ENCODE peak calls at places on chromosomes 5 and 9, in six cellular contexts. One of them, this sample, is unnamed.

GRCh38 chr9:114693248-114693895 is 11.4 kb upstream of the TEX48 start:
- DNase-seq in sigmoid colon: no peak
- DNase-seq in ovary: no peak
- DNase-seq in SK-N-SH: no peak
- DNase-seq in A549: no peak
- DNase-seq in GM12878: no peak
- DNase-seq in this sample: no peak

GRCh38 chr5:41636605-41637004 is 126.2 kb upstream of the PLCXD3 start:
- DNase-seq in sigmoid colon: no peak
- DNase-seq in GM12878: no peak
- DNase-seq in ovary: no peak
- DNase-seq in SK-N-SH: peak
- DNase-seq in A549: peak
- DNase-seq in this sample: no peak

GRCh38 chr5:59275537-59276276 is 617.8 kb downstream of the PDE4D start:
- DNase-seq in GM12878: no peak
- DNase-seq in ovary: no peak
- DNase-seq in SK-N-SH: no peak
- DNase-seq in sigmoid colon: peak
- DNase-seq in A549: no peak
- DNase-seq in this sample: no peak

GRCh38 chr9:134561427-134562145 is 80.0 kb upstream of the COL5A1 start:
- DNase-seq in ovary: no peak
- DNase-seq in A549: no peak
- DNase-seq in GM12878: no peak
- DNase-seq in SK-N-SH: no peak
- DNase-seq in sigmoid colon: peak
- DNase-seq in this sample: peak

GRCh38 chr5:143177263-143177994 is 226.1 kb downstream of the NR3C1 start:
- DNase-seq in GM12878: no peak
- DNase-seq in A549: peak
- DNase-seq in sigmoid colon: no peak
- DNase-seq in ovary: no peak
- DNase-seq in SK-N-SH: no peak
- DNase-seq in this sample: no peak

GRCh38 chr5:39447059-39447458 is 22.3 kb upstream of the DAB2 start:
- DNase-seq in sigmoid colon: no peak
- DNase-seq in A549: no peak
- DNase-seq in SK-N-SH: no peak
- DNase-seq in GM12878: no peak
- DNase-seq in ovary: no peak
- DNase-seq in this sample: no peak

GRCh38 chr9:93031629-93032431 is 26.7 kb upstream of the SUSD3 start:
- DNase-seq in sigmoid colon: no peak
- DNase-seq in GM12878: no peak
- DNase-seq in A549: no peak
- DNase-seq in ovary: no peak
- DNase-seq in SK-N-SH: no peak
- DNase-seq in this sample: no peak

GRCh38 chr9:9004844-9005243 is 1205.3 kb upstream of the DMAC1 start:
- DNase-seq in SK-N-SH: no peak
- DNase-seq in ovary: no peak
- DNase-seq in sigmoid colon: no peak
- DNase-seq in GM12878: no peak
- DNase-seq in A549: no peak
- DNase-seq in this sample: no peak

GRCh38 chr5:94433393-94434149 is 184.8 kb downstream of the KIAA0825 start:
- DNase-seq in A549: no peak
- DNase-seq in GM12878: no peak
- DNase-seq in ovary: no peak
- DNase-seq in sigmoid colon: peak
- DNase-seq in SK-N-SH: no peak
- DNase-seq in this sample: no peak

GRCh38 chr5:2008851-2009629 is 126.3 kb upstream of the IRX4 start:
- DNase-seq in SK-N-SH: no peak
- DNase-seq in sigmoid colon: no peak
- DNase-seq in A549: no peak
- DNase-seq in ovary: no peak
- DNase-seq in GM12878: no peak
- DNase-seq in this sample: peak

GRCh38 chr5:76403963-76404693 is 1.0 kb downstream of the IQGAP2 start:
- DNase-seq in ovary: no peak
- DNase-seq in sigmoid colon: peak
- DNase-seq in A549: peak
- DNase-seq in GM12878: peak
- DNase-seq in SK-N-SH: no peak
- DNase-seq in this sample: no peak

GRCh38 chr9:109012009-109012875 is 1.1 kb downstream of the CTNNAL1 start:
- DNase-seq in GM12878: no peak
- DNase-seq in SK-N-SH: peak
- DNase-seq in A549: peak
- DNase-seq in ovary: peak
- DNase-seq in sigmoid colon: peak
- DNase-seq in this sample: no peak

GRCh38 chr9:100088202-100088601 is 10.6 kb downstream of the ERP44 start:
- DNase-seq in sigmoid colon: no peak
- DNase-seq in A549: no peak
- DNase-seq in ovary: no peak
- DNase-seq in SK-N-SH: no peak
- DNase-seq in GM12878: no peak
- DNase-seq in this sample: no peak

GRCh38 chr9:15142903-15143534 is 164.0 kb downstream of the TTC39B start:
- DNase-seq in GM12878: no peak
- DNase-seq in SK-N-SH: peak
- DNase-seq in sigmoid colon: no peak
- DNase-seq in A549: peak
- DNase-seq in ovary: no peak
- DNase-seq in this sample: no peak

GRCh38 chr5:177429248-177430045 is 3.0 kb downstream of the GRK6 start:
- DNase-seq in SK-N-SH: no peak
- DNase-seq in sigmoid colon: peak
- DNase-seq in ovary: no peak
- DNase-seq in A549: no peak
- DNase-seq in GM12878: peak
- DNase-seq in this sample: no peak

GRCh38 chr5:101678494-101679193 is 617.4 kb downstream of the SLCO4C1 start:
- DNase-seq in GM12878: peak
- DNase-seq in sigmoid colon: peak
- DNase-seq in ovary: no peak
- DNase-seq in SK-N-SH: peak
- DNase-seq in A549: peak
- DNase-seq in this sample: no peak

GRCh38 chr9:33446507-33447403 is 638 bp downstream of the AQP3 start:
- DNase-seq in A549: peak
- DNase-seq in ovary: peak
- DNase-seq in sigmoid colon: no peak
- DNase-seq in SK-N-SH: peak
- DNase-seq in GM12878: peak
- DNase-seq in this sample: no peak

GRCh38 chr5:61599370-61600140 is 267.5 kb downstream of the ZSWIM6 start:
- DNase-seq in SK-N-SH: no peak
- DNase-seq in A549: peak
- DNase-seq in GM12878: no peak
- DNase-seq in ovary: no peak
- DNase-seq in sigmoid colon: no peak
- DNase-seq in this sample: no peak

GRCh38 chr9:136081113-136081825 is 13.8 kb downstream of the NACC2 start:
- DNase-seq in SK-N-SH: peak
- DNase-seq in A549: no peak
- DNase-seq in sigmoid colon: peak
- DNase-seq in GM12878: no peak
- DNase-seq in ovary: peak
- DNase-seq in this sample: no peak

GRCh38 chr9:115127191-115127817 is 9.3 kb upstream of the TNC start:
- DNase-seq in A549: no peak
- DNase-seq in GM12878: no peak
- DNase-seq in ovary: no peak
- DNase-seq in SK-N-SH: no peak
- DNase-seq in sigmoid colon: no peak
- DNase-seq in this sample: no peak

GRCh38 chr9:72687331-72687730 is 165.9 kb downstream of the TMC1 start:
- DNase-seq in A549: no peak
- DNase-seq in sigmoid colon: no peak
- DNase-seq in ovary: no peak
- DNase-seq in GM12878: no peak
- DNase-seq in SK-N-SH: no peak
- DNase-seq in this sample: no peak

GRCh38 chr5:75053286-75054109 is 1.1 kb upstream of the GCNT4 start:
- DNase-seq in SK-N-SH: peak
- DNase-seq in GM12878: no peak
- DNase-seq in sigmoid colon: peak
- DNase-seq in A549: peak
- DNase-seq in ovary: peak
- DNase-seq in this sample: no peak

GRCh38 chr9:91837982-91838731 is 111.9 kb downstream of the ROR2 start:
- DNase-seq in ovary: peak
- DNase-seq in sigmoid colon: peak
- DNase-seq in GM12878: no peak
- DNase-seq in A549: peak
- DNase-seq in SK-N-SH: no peak
- DNase-seq in this sample: no peak

GRCh38 chr9:14485366-14485765 is 171.4 kb upstream of the NFIB start:
- DNase-seq in A549: no peak
- DNase-seq in SK-N-SH: no peak
- DNase-seq in ovary: no peak
- DNase-seq in GM12878: no peak
- DNase-seq in sigmoid colon: no peak
- DNase-seq in this sample: no peak

GRCh38 chr9:87620727-87621322 is 105.1 kb upstream of the CTSL start:
- DNase-seq in ovary: no peak
- DNase-seq in GM12878: no peak
- DNase-seq in A549: no peak
- DNase-seq in SK-N-SH: peak
- DNase-seq in sigmoid colon: no peak
- DNase-seq in this sample: no peak

GRCh38 chr5:43171926-43172325 is 20.1 kb upstream of the NIM1K start:
- DNase-seq in SK-N-SH: no peak
- DNase-seq in GM12878: no peak
- DNase-seq in A549: no peak
- DNase-seq in ovary: no peak
- DNase-seq in sigmoid colon: no peak
- DNase-seq in this sample: no peak

GRCh38 chr5:157596449-157596848 is 20.9 kb upstream of the ADAM19 start:
- DNase-seq in GM12878: peak
- DNase-seq in A549: no peak
- DNase-seq in ovary: no peak
- DNase-seq in SK-N-SH: no peak
- DNase-seq in sigmoid colon: no peak
- DNase-seq in this sample: no peak

GRCh38 chr9:128455849-128456612 is at the start of gene ODF2:
- DNase-seq in SK-N-SH: peak
- DNase-seq in GM12878: peak
- DNase-seq in ovary: peak
- DNase-seq in A549: peak
- DNase-seq in sigmoid colon: peak
- DNase-seq in this sample: peak
- TF ChIP-seq EP300 in SK-N-SH: peak
- TF ChIP-seq EP300 in GM12878: no peak
- TF ChIP-seq EP300 in ovary: no peak
- TF ChIP-seq EP300 in A549: no peak
- TF ChIP-seq EP300 in sigmoid colon: no peak
- TF ChIP-seq EP300 in this sample: no peak

DNA sequence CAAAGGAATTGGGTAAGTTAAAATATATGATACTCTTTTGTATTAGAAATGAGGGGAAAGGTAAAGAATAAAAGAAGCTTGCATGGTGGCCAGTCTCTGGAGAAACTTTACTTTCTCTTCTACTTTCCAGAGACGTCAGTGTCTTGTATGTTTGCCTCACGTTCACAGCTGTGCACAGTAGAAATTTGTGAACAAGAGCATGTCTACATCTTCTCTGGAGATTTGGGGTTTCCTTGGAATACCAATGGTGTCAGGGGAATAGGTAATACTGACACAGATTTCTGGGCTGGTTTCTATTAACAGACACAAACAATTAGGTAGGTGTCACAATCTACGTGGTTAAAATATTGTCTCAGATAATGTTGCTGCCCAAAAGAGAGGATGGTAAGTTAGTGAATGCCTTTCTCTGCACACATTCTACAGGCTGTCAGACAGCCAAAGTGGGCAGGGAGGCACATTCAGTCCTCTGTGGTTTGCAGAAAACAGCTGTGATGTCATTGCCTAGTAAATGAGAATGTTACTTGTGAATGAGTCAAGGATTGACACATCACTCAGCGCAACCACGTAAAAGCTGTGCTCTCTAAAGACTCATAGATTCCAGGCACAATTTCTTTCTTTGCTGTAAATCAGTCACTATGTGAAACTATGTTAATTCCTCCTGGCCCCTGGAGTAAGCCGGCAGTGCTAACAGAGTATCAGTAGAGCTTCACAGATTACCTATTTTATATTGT is 397.1 kb downstream of the MAN2A1 start:
- DNase-seq in sigmoid colon: peak
- DNase-seq in SK-N-SH: no peak
- DNase-seq in ovary: no peak
- DNase-seq in A549: no peak
- DNase-seq in GM12878: no peak
- DNase-seq in this sample: no peak
- TF ChIP-seq EP300 in sigmoid colon: peak
- TF ChIP-seq EP300 in SK-N-SH: no peak
- TF ChIP-seq EP300 in ovary: no peak
- TF ChIP-seq EP300 in A549: no peak
- TF ChIP-seq EP300 in GM12878: no peak
- TF ChIP-seq EP300 in this sample: peak

GRCh38 chr5:38104497-38105230 is 153.7 kb upstream of the EGFLAM start:
- DNase-seq in SK-N-SH: no peak
- DNase-seq in A549: no peak
- DNase-seq in ovary: no peak
- DNase-seq in sigmoid colon: no peak
- DNase-seq in GM12878: no peak
- DNase-seq in this sample: peak
- TF ChIP-seq EP300 in SK-N-SH: no peak
- TF ChIP-seq EP300 in A549: no peak
- TF ChIP-seq EP300 in ovary: no peak
- TF ChIP-seq EP300 in sigmoid colon: no peak
- TF ChIP-seq EP300 in GM12878: no peak
- TF ChIP-seq EP300 in this sample: no peak

GRCh38 chr9:88791105-88791805 is 200.0 kb upstream of the S1PR3 start:
- DNase-seq in A549: no peak
- DNase-seq in GM12878: no peak
- DNase-seq in SK-N-SH: no peak
- DNase-seq in ovary: no peak
- DNase-seq in sigmoid colon: no peak
- DNase-seq in this sample: peak
- TF ChIP-seq EP300 in A549: no peak
- TF ChIP-seq EP300 in GM12878: no peak
- TF ChIP-seq EP300 in SK-N-SH: no peak
- TF ChIP-seq EP300 in ovary: no peak
- TF ChIP-seq EP300 in sigmoid colon: no peak
- TF ChIP-seq EP300 in this sample: peak